ENCODE peak calls at places on chromosome 1, in nine cellular contexts. F is H9; T is Right ventricle myocardium superior; N is effector CD4-positive, alpha-beta T cell; D is mesothelial cell of epicardium; P is upper lobe of left lung; R is H4; V is stimulated activated CD8-positive, alpha-beta memory T cell treated with anti-CD3 and anti-CD28 coated beads, Interleukin-15, amount 100 ng/mL, for 24 hours; G is osteocyte. I is an unnamed sample.

GRCh38 chr1:235703516-235703915 is 53.9 kb upstream of the GNG4 start:
- DNase-seq in F (no peak), T (no peak), N (no peak), D (no peak), P (no peak), R (no peak), V (no peak), G (no peak), I (no peak)

GRCh38 chr1:177983824-177984528 is 14.1 kb upstream of the SEC16B start:
- DNase-seq in F (peak; percentile 50), T (peak; percentile 41), N (no peak), D (no peak), P (no peak), R (peak; percentile 79), V (no peak), G (no peak), I (no peak)

GRCh38 chr1:147072371-147073061 is 99.8 kb downstream of the PRKAB2 start:
- DNase-seq in F (peak; percentile 61), T (no peak), N (no peak), D (no peak), P (peak; percentile 65), R (no peak), V (no peak), G (no peak), I (no peak)

GRCh38 chr1:109790735-109791494 is 27.2 kb upstream of the EPS8L3 start:
- DNase-seq in F (peak; percentile 74), T (peak; percentile 71), N (peak; percentile 56), D (no peak), P (no peak), R (peak; percentile 71), V (peak; percentile 48), G (no peak), I (no peak)

GRCh38 chr1:169312084-169312954 is 55.3 kb downstream of the NME7 start:
- DNase-seq in F (no peak), T (no peak), N (no peak), D (no peak), P (no peak), R (peak; percentile 98), V (no peak), G (no peak), I (peak; percentile 28)

GRCh38 chr1:238861342-238861741 is 525.0 kb upstream of the CHRM3 start:
- DNase-seq in F (no peak), T (no peak), N (no peak), D (no peak), P (no peak), R (no peak), V (no peak), G (no peak), I (no peak)

GRCh38 chr1:8137406-8138244 is 111.5 kb upstream of the ERRFI1 start:
- DNase-seq in F (no peak), T (no peak), N (no peak), D (no peak), P (no peak), R (peak; percentile 97), V (no peak), G (no peak), I (no peak)

GRCh38 chr1:153612755-153613331 is at the start of gene S100A16:
- DNase-seq in F (peak; percentile 62), T (peak; percentile 86), N (no peak), D (no peak), P (peak; percentile 87), R (no peak), V (no peak), G (peak; percentile 88), I (no peak)

GRCh38 chr1:158458263-158458662 is 3.4 kb upstream of the OR10K1 start:
- DNase-seq in F (no peak), T (no peak), N (no peak), D (no peak), P (no peak), R (no peak), V (no peak), G (no peak), I (no peak)

GRCh38 chr1:159197767-159198557 is 6.7 kb upstream of the ACKR1 start:
- DNase-seq in F (peak; percentile 78), T (peak; percentile 49), N (no peak), D (peak; percentile 47), P (no peak), R (peak; percentile 73), V (no peak), G (peak; percentile 85), I (no peak)

GRCh38 chr1:40380817-40381216 is 7.3 kb downstream of the SMAP2 start:
- DNase-seq in F (no peak), T (no peak), N (no peak), D (no peak), P (no peak), R (no peak), V (no peak), G (no peak), I (no peak)

GRCh38 chr1:168476588-168477379 is 67.0 kb downstream of the XCL2 start:
- DNase-seq in F (no peak), T (no peak), N (no peak), D (no peak), P (no peak), R (no peak), V (no peak), G (no peak), I (no peak)

GRCh38 chr1:10935241-10935640 is 77.2 kb upstream of the TARDBP start:
- DNase-seq in F (no peak), T (no peak), N (no peak), D (no peak), P (no peak), R (no peak), V (no peak), G (no peak), I (no peak)

GRCh38 chr1:116488052-116488451 is 82.8 kb downstream of the CD58 start:
- DNase-seq in F (no peak), T (no peak), N (no peak), D (no peak), P (no peak), R (no peak), V (no peak), G (no peak), I (peak; percentile 71)

GRCh38 chr1:51642739-51643142 is 25.8 kb downstream of the OSBPL9 start:
- DNase-seq in F (no peak), T (no peak), N (no peak), D (no peak), P (no peak), R (no peak), V (no peak), G (no peak), I (no peak)

GRCh38 chr1:23624440-23624839 is 65.1 kb upstream of the ID3 start:
- DNase-seq in F (no peak), T (no peak), N (peak; percentile 17), D (no peak), P (no peak), R (no peak), V (no peak), G (no peak), I (no peak)

GRCh38 chr1:54844564-54844963 is 42.4 kb downstream of the DHCR24 start:
- DNase-seq in F (no peak), T (no peak), N (no peak), D (no peak), P (no peak), R (no peak), V (no peak), G (peak; percentile 51), I (no peak)

GRCh38 chr1:73106931-73107330 is 824.6 kb upstream of the NEGR1 start:
- DNase-seq in F (no peak), T (no peak), N (no peak), D (no peak), P (no peak), R (no peak), V (no peak), G (no peak), I (no peak)

GRCh38 chr1:247448107-247448778 is 9.7 kb downstream of the OR2B11 start:
- DNase-seq in F (peak; percentile 86), T (peak; percentile 83), N (no peak), D (no peak), P (peak; percentile 93), R (peak; percentile 21), V (no peak), G (peak; percentile 83), I (no peak)

GRCh38 chr1:110384581-110385321 is 6.1 kb downstream of the SLC16A4 start:
- DNase-seq in F (no peak), T (no peak), N (no peak), D (no peak), P (no peak), R (no peak), V (no peak), G (no peak), I (no peak)